ENCODE peak calls at places on chromosome X, in ten cellular contexts. Y, M, X, P, W, J, H, I, G and S are unnamed samples.

GRCh38 chrX:30241724-30242415 is at the start of gene MAGEB4:
- DNase-seq in Y (no peak), M (no peak), H (no peak), G (no peak), J (no peak), W (no peak), P (no peak), X (no peak), I (no peak), S (no peak)

GRCh38 chrX:6456196-6456595 is 78.7 kb downstream of the VCX3A start:
- DNase-seq in H (no peak), J (no peak), P (no peak), G (no peak), M (no peak), X (peak; percentile 6), W (no peak), Y (no peak), I (no peak), S (no peak)

GRCh38 chrX:46959985-46960700 is 47.9 kb downstream of the JADE3 start:
- DNase-seq in X (no peak), W (no peak), G (no peak), H (no peak), J (no peak), Y (no peak), I (no peak), P (no peak), M (no peak), S (no peak)

GRCh38 chrX:148960060-148960459 is 459.6 kb downstream of the AFF2 start:
- DNase-seq in J (no peak), Y (no peak), H (no peak), P (no peak), W (no peak), X (no peak), M (no peak), I (no peak), G (no peak), S (no peak)

GRCh38 chrX:124665878-124666425 is 319.6 kb downstream of the SH2D1A start:
- DNase-seq in X (no peak), Y (no peak), H (no peak), J (no peak), I (no peak), M (no peak), P (no peak), G (no peak), W (no peak), S (no peak)

GRCh38 chrX:48617542-48618340 is 20.4 kb downstream of the WDR13 start:
- DNase-seq in M (no peak), P (peak; percentile 51), I (no peak), G (no peak), W (no peak), H (no peak), X (no peak), J (no peak), Y (no peak), S (no peak)

GRCh38 chrX:2485460-2485753 is 15.4 kb downstream of the DHRSX start:
- DNase-seq in X (peak; percentile 58), G (no peak), J (no peak), Y (no peak), H (no peak), I (no peak), W (no peak), P (no peak), M (no peak), S (no peak)

GRCh38 chrX:37825225-37825842 is 22.0 kb downstream of the DYNLT3 start:
- DNase-seq in G (no peak), W (no peak), Y (peak; percentile 57), M (peak; percentile 58), P (peak; percentile 64), X (peak; percentile 59), H (peak; percentile 46), J (peak; percentile 12), I (peak; percentile 71), S (no peak)

GRCh38 chrX:40573763-40574162 is 7.0 kb upstream of the ATP6AP2 start:
- DNase-seq in I (peak; percentile 43), P (no peak), W (peak; percentile 35), H (no peak), J (no peak), G (no peak), X (peak; percentile 39), Y (no peak), M (no peak), S (no peak)

GRCh38 chrX:149497626-149498025 is 7.5 kb downstream of the IDS start:
- DNase-seq in Y (no peak), M (no peak), W (no peak), P (no peak), G (no peak), H (no peak), X (no peak), J (no peak), I (no peak), S (no peak)

GRCh38 chrX:129655547-129656248 is 942 bp upstream of the APLN start:
- DNase-seq in Y (peak; percentile 22), P (no peak), X (peak; percentile 55), M (no peak), G (peak; percentile 17), H (no peak), J (no peak), I (peak; percentile 16), W (no peak), S (no peak)

GRCh38 chrX:110132450-110133114 is 129.7 kb downstream of the TMEM164 start:
- DNase-seq in Y (no peak), X (no peak), M (no peak), I (no peak), J (no peak), G (no peak), W (no peak), H (no peak), P (no peak), S (no peak)

GRCh38 chrX:155966876-155967275 is 30.6 kb upstream of the IL9R start:
- DNase-seq in Y (no peak), I (peak; percentile 48), W (no peak), H (no peak), X (peak; percentile 72), M (peak; percentile 9), P (no peak), G (no peak), J (peak; percentile 65), S (no peak)

GRCh38 chrX:50978920-50979660 is 68.6 kb downstream of the BMP15 start:
- DNase-seq in X (peak; percentile 52), G (no peak), M (no peak), Y (no peak), I (no peak), H (no peak), J (no peak), P (no peak), W (no peak), S (no peak)

DNA sequence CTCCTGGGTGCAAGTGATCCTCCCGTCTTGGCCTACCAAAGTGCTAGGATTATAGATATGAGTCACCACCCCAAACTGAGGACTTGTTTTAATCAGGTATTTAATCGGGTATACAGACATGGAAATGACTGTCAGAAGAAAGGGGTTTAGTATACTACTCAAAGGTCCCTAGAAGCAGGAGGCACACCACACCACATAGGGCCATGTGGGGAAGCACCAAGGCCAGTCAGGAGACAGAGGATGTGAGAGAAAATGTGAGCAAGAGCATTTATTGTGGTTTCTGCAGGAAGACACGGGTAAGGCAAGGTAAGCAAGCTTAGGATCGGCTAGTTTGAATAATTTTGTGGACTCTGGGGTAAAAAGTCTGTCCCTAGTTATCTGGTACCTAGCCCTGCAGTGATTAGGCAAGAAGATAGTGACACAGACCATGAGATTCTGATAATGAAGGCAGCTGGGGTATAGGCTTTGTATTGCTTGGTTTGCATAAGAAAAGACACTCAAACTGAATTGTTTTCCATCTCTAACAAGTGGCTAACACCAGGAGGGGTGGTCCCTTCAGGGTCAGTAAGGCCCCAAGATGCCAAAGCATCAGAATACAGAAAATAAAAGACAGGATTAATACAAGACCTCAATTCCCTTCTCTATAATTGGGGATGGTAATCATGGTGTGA is 408.8 kb upstream of the F9 start:
- DNase-seq in G (no peak), W (no peak), J (no peak), Y (no peak), H (no peak), M (no peak), P (no peak), I (no peak), X (peak; percentile 30), S (no peak)
- H3K4me3 ChIP-seq in G (no peak overlapping the region), W (no peak overlapping the region), J (no peak overlapping the region), Y (no peak overlapping the region), H (no peak overlapping the region), M (no peak overlapping the region), P (no peak overlapping the region), I (no peak overlapping the region), X (no peak overlapping the region), S (no peak overlapping the region)

GRCh38 chrX:153903238-153903980 is 1.1 kb upstream of the AVPR2 start:
- DNase-seq in G (no peak), Y (no peak), X (no peak), I (peak; percentile 53), M (no peak), W (no peak), J (peak; percentile 54), P (no peak), H (no peak), S (peak; percentile 86)
- TF ChIP-seq POLR2AphosphoS5 in G (no peak), Y (no peak), X (no peak), I (peak; percentile 69), M (no peak), W (no peak), J (no peak), P (no peak), H (no peak), S (peak; percentile 57)

DNA sequence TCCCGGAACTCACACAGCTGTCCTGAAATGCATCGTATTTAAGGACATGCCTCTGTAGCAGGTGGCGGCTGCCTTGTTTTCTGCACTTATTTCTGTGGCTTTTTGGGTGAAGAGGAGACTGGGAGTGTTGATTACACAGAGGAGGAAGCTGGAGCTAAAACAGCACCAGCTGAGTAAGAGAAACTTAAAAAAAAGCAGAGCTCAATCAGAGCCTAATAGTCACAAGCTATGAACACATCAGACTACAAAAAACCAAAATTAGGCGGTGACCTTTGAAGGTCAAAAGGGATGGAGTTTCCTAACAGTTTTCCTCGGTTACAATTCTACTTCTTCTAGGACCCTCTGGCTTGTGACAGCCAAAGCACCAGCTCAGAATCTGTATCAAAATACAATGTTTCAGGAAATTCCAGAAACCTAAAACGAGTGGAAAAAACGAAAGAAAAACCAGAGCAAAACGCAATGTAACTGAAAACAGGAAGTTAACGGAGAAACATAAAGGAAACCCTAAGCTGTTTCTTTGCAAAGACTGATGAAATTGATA is 13.5 kb downstream of the PRKX start:
- DNase-seq in G (no peak), X (no peak), W (no peak), P (peak; percentile 54), M (no peak), Y (no peak), J (no peak), I (peak; percentile 49), H (no peak), S (no peak)
- H3K4me3 ChIP-seq in G (peak overlapping the region; percentile 18), X (no peak overlapping the region), W (no peak overlapping the region), P (no peak overlapping the region), M (no peak overlapping the region), Y (peak overlapping the region; percentile 19), J (no peak overlapping the region), I (peak overlapping the region; percentile 40), H (peak overlapping the region; percentile 32), S (peak overlapping the region; percentile 41)

GRCh38 chrX:150573702-150574101 is 5.3 kb downstream of the MTM1 start:
- DNase-seq in W (no peak), M (peak; percentile 40), Y (no peak), J (no peak), X (no peak), P (no peak), I (no peak), G (no peak), H (no peak), S (peak; percentile 60)
- TF ChIP-seq POLR2AphosphoS5 in W (no peak), M (no peak), Y (no peak), J (no peak), X (no peak), P (no peak), I (no peak), G (no peak), H (no peak), S (no peak)